ENCODE peak calls at places on chromosomes 2 and 18, in nine cellular contexts. O, A, H, J, T, D, Y, G and F are unnamed samples.

GRCh38 chr2:240966906-240967680 is 31.3 kb upstream of the SNED1 start:
- DNase-seq in O (no peak), A (no peak), H (peak; percentile 83), J (no peak), T (no peak), D (no peak), Y (peak; percentile 24), G (no peak), F (peak; percentile 0)

GRCh38 chr18:80033181-80034067 is 810 bp upstream of the RBFA start:
- DNase-seq in O (no peak), A (peak; percentile 94), H (peak; percentile 88), J (no peak), T (no peak), D (no peak), Y (no peak), G (no peak), F (peak; percentile 15)

GRCh38 chr2:48558436-48558835 is 28.5 kb downstream of the STON1 start:
- DNase-seq in O (no peak), A (no peak), H (no peak), J (no peak), T (no peak), D (no peak), Y (no peak), G (no peak), F (no peak)

GRCh38 chr18:35458677-35459441 is 38.9 kb downstream of the INO80C start:
- DNase-seq in O (no peak), A (peak; percentile 76), H (peak; percentile 22), J (peak; percentile 76), T (peak; percentile 8), D (no peak), Y (peak; percentile 80), G (peak; percentile 77), F (no peak)

GRCh38 chr18:62329676-62330454 is 4.8 kb downstream of the TNFRSF11A start:
- DNase-seq in O (peak; percentile 65), A (peak; percentile 73), H (no peak), J (peak; percentile 65), T (peak; percentile 10), D (no peak), Y (peak; percentile 82), G (peak; percentile 63), F (no peak)

GRCh38 chr2:166239548-166239947 is 111.7 kb upstream of the SCN1A start:
- DNase-seq in O (no peak), A (no peak), H (no peak), J (no peak), T (peak; percentile 76), D (no peak), Y (no peak), G (peak; percentile 92), F (no peak)

GRCh38 chr2:190978389-190979053 is 35.5 kb downstream of the STAT1 start:
- DNase-seq in O (no peak), A (no peak), H (no peak), J (no peak), T (no peak), D (no peak), Y (no peak), G (peak; percentile 19), F (no peak)

GRCh38 chr2:67075056-67075455 is 322.1 kb upstream of the ETAA1 start:
- DNase-seq in O (no peak), A (no peak), H (no peak), J (no peak), T (no peak), D (no peak), Y (no peak), G (no peak), F (no peak)

GRCh38 chr2:67792796-67793195 is 270.0 kb downstream of the C1D start:
- DNase-seq in O (no peak), A (no peak), H (no peak), J (no peak), T (no peak), D (no peak), Y (no peak), G (peak; percentile 24), F (no peak)

GRCh38 chr2:48715042-48715899 is 40.3 kb downstream of the LHCGR start:
- DNase-seq in O (no peak), A (no peak), H (no peak), J (peak; percentile 91), T (peak; percentile 93), D (no peak), Y (peak; percentile 29), G (peak; percentile 9), F (no peak)

GRCh38 chr2:189222440-189222839 is 42.9 kb upstream of the COL5A2 start:
- DNase-seq in O (no peak), A (no peak), H (no peak), J (peak; percentile 47), T (no peak), D (no peak), Y (no peak), G (peak; percentile 83), F (no peak)

GRCh38 chr18:27983780-27984179 is 193.2 kb downstream of the CDH2 start:
- DNase-seq in O (no peak), A (no peak), H (no peak), J (no peak), T (no peak), D (no peak), Y (no peak), G (no peak), F (no peak)

GRCh38 chr2:202127793-202128215 is 54.7 kb downstream of the KIAA2012 start:
- DNase-seq in O (no peak), A (no peak), H (no peak), J (no peak), T (no peak), D (no peak), Y (no peak), G (no peak), F (no peak)

GRCh38 chr2:74142340-74142739 is 5.4 kb downstream of the BOLA3 start:
- DNase-seq in O (no peak), A (no peak), H (peak; percentile 76), J (no peak), T (no peak), D (no peak), Y (no peak), G (peak; percentile 23), F (no peak)

GRCh38 chr2:174577967-174578589 is 19.5 kb downstream of the WIPF1 start:
- DNase-seq in O (peak; percentile 57), A (no peak), H (peak; percentile 35), J (no peak), T (peak; percentile 26), D (no peak), Y (no peak), G (peak; percentile 82), F (no peak)

GRCh38 chr2:183063083-183063482 is 15.5 kb upstream of the DUSP19 start:
- DNase-seq in O (no peak), A (no peak), H (no peak), J (no peak), T (no peak), D (no peak), Y (no peak), G (peak; percentile 70), F (no peak)

GRCh38 chr2:75560768-75561565 is at the start of gene EVA1A:
- DNase-seq in O (no peak), A (no peak), H (peak; percentile 84), J (no peak), T (peak; percentile 61), D (peak; percentile 11), Y (peak; percentile 41), G (peak; percentile 91), F (no peak)

GRCh38 chr2:231144896-231145295 is 20.1 kb upstream of the HTR2B start:
- DNase-seq in O (no peak), A (no peak), H (no peak), J (no peak), T (no peak), D (no peak), Y (no peak), G (no peak), F (no peak)

GRCh38 chr2:114968748-114969400 is 526.4 kb downstream of the DPP10 start:
- DNase-seq in O (no peak), A (no peak), H (no peak), J (no peak), T (no peak), D (no peak), Y (no peak), G (no peak), F (no peak)

GRCh38 chr2:119333360-119333759 is 33.3 kb downstream of the C2orf76 start:
- DNase-seq in O (no peak), A (no peak), H (no peak), J (no peak), T (no peak), D (no peak), Y (no peak), G (no peak), F (no peak)

GRCh38 chr2:107361951-107362350 is 464.7 kb upstream of the RGPD4 start:
- DNase-seq in O (no peak), A (no peak), H (no peak), J (no peak), T (no peak), D (no peak), Y (no peak), G (no peak), F (no peak)

GRCh38 chr2:188573453-188573852 is 281.8 kb downstream of the GULP1 start:
- DNase-seq in O (no peak), A (no peak), H (no peak), J (no peak), T (no peak), D (no peak), Y (no peak), G (peak; percentile 4), F (no peak)

GRCh38 chr2:147390475-147390874 is 454.4 kb upstream of the ACVR2A start:
- DNase-seq in O (no peak), A (no peak), H (no peak), J (no peak), T (no peak), D (no peak), Y (no peak), G (no peak), F (no peak)

GRCh38 chr18:73615506-73615905 is 532.1 kb downstream of the FBXO15 start:
- DNase-seq in O (no peak), A (no peak), H (no peak), J (no peak), T (no peak), D (no peak), Y (no peak), G (peak; percentile 38), F (no peak)

GRCh38 chr2:235514627-235515363 is 21.0 kb downstream of the AGAP1 start:
- DNase-seq in O (no peak), A (no peak), H (peak; percentile 75), J (peak; percentile 82), T (no peak), D (no peak), Y (no peak), G (no peak), F (no peak)

GRCh38 chr2:173064231-173064805 is 11.3 kb upstream of the MAP3K20 start:
- DNase-seq in O (no peak), A (no peak), H (no peak), J (no peak), T (peak; percentile 64), D (no peak), Y (no peak), G (no peak), F (no peak)

GRCh38 chr18:26646897-26647296 is 98.5 kb upstream of the KCTD1 start:
- DNase-seq in O (no peak), A (no peak), H (no peak), J (no peak), T (no peak), D (no peak), Y (no peak), G (no peak), F (no peak)